ENCODE peak calls at places on chromosomes 11 and 22, in eight cellular contexts. W is mammary epithelial cell, X is RWPE1, L is A549, F is neural progenitor cell, D is adrenal gland, C is lower leg skin, J is activated B cell treated with CpG ODN at 0.5 μM for 24 hours. V is an unnamed sample.

GRCh38 chr11:11279956-11280689 is 72.9 kb downstream of the CSNK2A3 start:
- DNase-seq in W (no peak), X (no peak), L (no peak), F (no peak), D (no peak), C (no peak), J (no peak), V (no peak)

GRCh38 chr11:76206327-76207081 is at the start of gene WNT11:
- DNase-seq in W (peak), X (peak), L (peak), F (peak), D (peak), C (no peak), J (peak), V (no peak)

GRCh38 chr11:2859706-2860037 is 25.9 kb downstream of the CDKN1C start:
- DNase-seq in W (no peak), X (no peak), L (no peak), F (no peak), D (no peak), C (no peak), J (no peak), V (no peak)

GRCh38 chr11:62708423-62709261 is 1.2 kb downstream of the GNG3 start:
- DNase-seq in W (peak), X (no peak), L (no peak), F (no peak), D (peak), C (peak), J (peak), V (peak)

GRCh38 chr11:118870396-118871343 is 13.0 kb upstream of the CXCR5 start:
- DNase-seq in W (no peak), X (no peak), L (no peak), F (peak), D (peak), C (no peak), J (peak), V (no peak)

GRCh38 chr22:39656495-39657490 is 86.2 kb downstream of the CACNA1I start:
- DNase-seq in W (no peak), X (no peak), L (no peak), F (no peak), D (no peak), C (no peak), J (no peak), V (no peak)

GRCh38 chr11:125263268-125263790 is 98.8 kb downstream of the PKNOX2 start:
- DNase-seq in W (peak), X (no peak), L (no peak), F (peak), D (peak), C (peak), J (no peak), V (peak)

GRCh38 chr11:75667831-75668507 is 869 bp downstream of the MAP6 start:
- DNase-seq in W (peak), X (peak), L (peak), F (peak), D (peak), C (no peak), J (peak), V (peak)

GRCh38 chr11:66851698-66852465 is 5.0 kb upstream of the LRFN4 start:
- DNase-seq in W (no peak), X (no peak), L (peak), F (peak), D (peak), C (no peak), J (no peak), V (no peak)

GRCh38 chr22:36215976-36216375 is 14.4 kb upstream of the APOL4 start:
- DNase-seq in W (no peak), X (no peak), L (no peak), F (no peak), D (no peak), C (no peak), J (no peak), V (no peak)

GRCh38 chr11:93049740-93050139 is 80.3 kb downstream of the MTNR1B start:
- DNase-seq in W (no peak), X (no peak), L (no peak), F (no peak), D (no peak), C (no peak), J (no peak), V (no peak)

GRCh38 chr22:19817561-19818263 is 37.0 kb downstream of the GNB1L start:
- DNase-seq in W (no peak), X (no peak), L (no peak), F (no peak), D (no peak), C (no peak), J (no peak), V (peak)

GRCh38 chr11:86814775-86815174 is 14.4 kb downstream of the PRSS23 start:
- DNase-seq in W (no peak), X (no peak), L (no peak), F (no peak), D (no peak), C (no peak), J (no peak), V (no peak)

GRCh38 chr11:128451651-128452470 is 135.5 kb downstream of the ETS1 start:
- DNase-seq in W (peak), X (no peak), L (no peak), F (peak), D (peak), C (no peak), J (no peak), V (no peak)

GRCh38 chr11:117684111-117684510 is 112.9 kb downstream of the DSCAML1 start:
- DNase-seq in W (no peak), X (no peak), L (no peak), F (no peak), D (no peak), C (no peak), J (no peak), V (no peak)

GRCh38 chr11:629237-629583 is 2.2 kb upstream of the SCT start:
- DNase-seq in W (no peak), X (no peak), L (no peak), F (no peak), D (no peak), C (no peak), J (peak), V (no peak)

GRCh38 chr11:1837171-1838076 is 1.4 kb upstream of the TNNI2 start:
- DNase-seq in W (no peak), X (peak), L (peak), F (peak), D (peak), C (no peak), J (peak), V (peak)

GRCh38 chr22:49425356-49425755 is 402.3 kb downstream of the BRD1 start:
- DNase-seq in W (no peak), X (no peak), L (no peak), F (no peak), D (no peak), C (no peak), J (no peak), V (no peak)

GRCh38 chr11:67352546-67353316 is 615 bp downstream of the POLD4 start:
- DNase-seq in W (no peak), X (no peak), L (no peak), F (no peak), D (peak), C (peak), J (no peak), V (no peak)

GRCh38 chr11:87778341-87778740 is 396.9 kb downstream of the RAB38 start:
- DNase-seq in W (peak), X (no peak), L (no peak), F (peak), D (peak), C (no peak), J (no peak), V (no peak)

GRCh38 chr11:3996651-3997050 is 97.9 kb upstream of the RRM1 start:
- DNase-seq in W (no peak), X (no peak), L (no peak), F (no peak), D (no peak), C (no peak), J (no peak), V (no peak)

GRCh38 chr11:73290536-73290935 is 17.5 kb upstream of the ARHGEF17 start:
- DNase-seq in W (no peak), X (no peak), L (no peak), F (no peak), D (no peak), C (no peak), J (no peak), V (no peak)

GRCh38 chr11:62710001-62710345 is 2.5 kb downstream of the GNG3 start:
- DNase-seq in W (no peak), X (no peak), L (no peak), F (no peak), D (peak), C (no peak), J (no peak), V (no peak)

GRCh38 chr11:105903113-105903512 is 118.9 kb downstream of the MSANTD4 start:
- DNase-seq in W (no peak), X (no peak), L (no peak), F (peak), D (no peak), C (no peak), J (no peak), V (no peak)

GRCh38 chr11:87290304-87290922 is 252.7 kb downstream of the TMEM135 start:
- DNase-seq in W (peak), X (peak), L (peak), F (peak), D (no peak), C (no peak), J (no peak), V (no peak)

GRCh38 chr22:20977516-20978170 is 4.5 kb upstream of the LZTR1 start:
- DNase-seq in W (no peak), X (no peak), L (no peak), F (no peak), D (no peak), C (no peak), J (no peak), V (no peak)

GRCh38 chr11:114216804-114217195 is 79.4 kb upstream of the NNMT start:
- DNase-seq in W (no peak), X (no peak), L (no peak), F (no peak), D (no peak), C (no peak), J (no peak), V (no peak)

GRCh38 chr22:26513852-26514251 is 1.6 kb upstream of the TFIP11 start:
- DNase-seq in W (no peak), X (no peak), L (no peak), F (no peak), D (no peak), C (no peak), J (no peak), V (no peak)

GRCh38 chr11:31412946-31413345 is 43.3 kb downstream of the DNAJC24 start:
- DNase-seq in W (peak), X (peak), L (no peak), F (no peak), D (no peak), C (no peak), J (no peak), V (no peak)

GRCh38 chr22:38260760-38261477 is 11.9 kb downstream of the TMEM184B start:
- DNase-seq in W (no peak), X (no peak), L (no peak), F (peak), D (no peak), C (no peak), J (no peak), V (no peak)

GRCh38 chr11:8351223-8351622 is 87.5 kb upstream of the LMO1 start:
- DNase-seq in W (no peak), X (no peak), L (no peak), F (no peak), D (no peak), C (no peak), J (no peak), V (no peak)

GRCh38 chr11:69984457-69985261 is 93.5 kb upstream of the ANO1 start:
- DNase-seq in W (no peak), X (no peak), L (no peak), F (peak), D (no peak), C (no peak), J (no peak), V (no peak)

GRCh38 chr11:125262194-125262824 is 97.8 kb downstream of the PKNOX2 start:
- DNase-seq in W (no peak), X (no peak), L (no peak), F (peak), D (no peak), C (no peak), J (no peak), V (no peak)

GRCh38 chr22:45868586-45869443 is 108.1 kb downstream of the WNT7B start:
- DNase-seq in W (no peak), X (no peak), L (no peak), F (no peak), D (no peak), C (no peak), J (no peak), V (peak)

GRCh38 chr11:131463609-131464008 is 93.2 kb downstream of the NTM start:
- DNase-seq in W (no peak), X (no peak), L (no peak), F (no peak), D (no peak), C (no peak), J (no peak), V (no peak)

GRCh38 chr11:69854719-69855118 is 35.5 kb upstream of the FGF3 start:
- DNase-seq in W (peak), X (peak), L (peak), F (no peak), D (no peak), C (no peak), J (no peak), V (no peak)

GRCh38 chr11:1820463-1821325 is 14.1 kb upstream of the SYT8 start:
- DNase-seq in W (peak), X (peak), L (no peak), F (no peak), D (no peak), C (no peak), J (no peak), V (no peak)

GRCh38 chr11:75627879-75628668 is 40.8 kb downstream of the MAP6 start:
- DNase-seq in W (no peak), X (no peak), L (no peak), F (no peak), D (peak), C (no peak), J (no peak), V (no peak)

GRCh38 chr11:68002575-68002942 is 1.3 kb downstream of the UNC93B1 start:
- DNase-seq in W (no peak), X (no peak), L (no peak), F (no peak), D (no peak), C (no peak), J (no peak), V (no peak)

GRCh38 chr11:66858186-66858938 is 1.5 kb downstream of the LRFN4 start:
- DNase-seq in W (no peak), X (no peak), L (no peak), F (no peak), D (no peak), C (no peak), J (no peak), V (no peak)

DNA sequence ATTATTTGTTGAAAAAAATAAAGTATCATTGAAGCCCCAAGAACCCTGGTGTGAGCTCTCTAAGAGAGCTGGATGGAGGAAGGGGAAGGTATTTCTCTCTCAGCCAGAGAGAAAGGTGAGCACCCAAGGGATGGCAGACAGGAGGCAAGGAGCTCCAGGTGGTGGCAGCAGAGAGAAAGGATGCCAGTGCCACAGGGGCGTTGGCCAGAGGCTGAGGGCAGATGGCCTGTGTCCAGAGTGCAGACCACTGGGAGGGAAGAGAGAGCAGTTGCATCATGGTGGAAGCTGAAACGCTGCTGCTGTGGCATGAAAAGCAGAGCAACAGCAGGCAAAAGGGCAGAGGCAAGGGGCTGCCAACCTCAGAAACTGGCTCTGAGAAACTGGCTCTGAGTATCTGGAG is 8.5 kb downstream of the SPON1 start:
- DNase-seq in W (peak), X (peak), L (peak), F (peak), D (no peak), C (no peak), J (no peak), V (no peak)
- TF ChIP-seq CTCF in W (peak), X (no peak), L (peak), F (peak), D (no peak), C (no peak), J (no peak), V (no peak)

DNA sequence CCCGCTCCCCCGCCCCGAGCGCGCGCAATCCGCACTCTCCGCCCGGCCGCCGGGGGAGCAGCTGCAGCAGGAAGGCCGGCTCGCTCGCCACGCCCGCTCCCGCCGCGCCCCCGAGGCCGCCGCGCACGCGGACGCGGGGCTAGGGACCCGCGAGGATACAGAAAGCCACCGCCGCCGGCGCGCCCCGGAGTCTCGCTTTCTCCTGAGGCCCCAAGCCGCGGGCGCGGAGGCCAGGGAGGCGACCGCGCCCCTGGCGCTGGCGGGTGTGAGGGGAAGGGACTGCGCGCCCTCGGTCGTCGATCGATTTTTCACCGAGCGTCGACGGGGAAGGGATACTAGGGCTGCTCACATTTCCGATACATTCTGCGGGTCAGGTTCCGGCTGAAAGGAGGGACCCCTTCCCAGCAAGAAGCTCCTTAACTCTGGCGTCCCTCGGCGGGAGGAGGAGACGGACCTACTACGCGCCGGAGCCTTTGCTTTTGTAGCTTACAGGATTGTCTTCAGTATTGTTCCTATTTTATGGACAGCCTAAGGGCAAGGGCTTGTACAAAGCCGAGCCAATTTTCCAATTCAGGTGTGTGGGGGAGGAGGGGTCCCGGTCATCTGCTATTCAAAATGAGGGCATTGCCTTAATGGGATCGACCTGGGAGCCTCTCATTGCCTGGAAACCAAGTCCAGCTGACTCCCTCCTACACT is 416 bp upstream of the GAB2 start:
- DNase-seq in W (peak), X (peak), L (peak), F (peak), D (peak), C (peak), J (peak), V (peak)
- TF ChIP-seq CTCF in W (no peak), X (peak), L (no peak), F (peak), D (no peak), C (no peak), J (no peak), V (no peak)

DNA sequence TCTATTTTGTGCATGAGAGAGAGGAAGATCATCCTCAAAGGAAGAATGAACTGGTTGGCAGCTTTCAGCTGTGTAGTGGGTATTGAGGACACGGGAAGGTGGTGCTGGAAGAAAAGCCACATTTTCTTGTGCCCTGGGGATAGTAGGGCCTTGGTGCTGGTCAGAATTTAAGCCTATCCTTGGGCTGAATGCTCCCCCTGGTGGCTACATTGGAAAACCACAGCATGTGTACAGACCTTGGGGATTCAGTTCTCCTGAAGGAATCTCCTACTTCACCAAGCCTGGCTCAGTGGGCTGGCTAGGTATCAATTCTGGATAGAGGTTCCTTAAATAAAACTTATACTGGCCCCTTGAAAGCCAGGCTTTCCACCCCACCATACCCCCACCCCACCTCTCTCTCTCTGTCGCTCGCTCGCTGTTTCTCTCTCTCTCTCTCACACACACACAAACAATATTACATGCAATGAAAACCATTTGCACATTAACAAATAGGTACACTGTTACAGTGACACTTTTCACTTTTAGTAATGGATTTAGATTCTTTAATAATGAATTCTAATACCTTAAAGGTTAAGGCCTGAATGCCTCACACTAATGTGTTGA is 2.8 kb upstream of the OR51M1 start:
- DNase-seq in W (peak), X (peak), L (peak), F (peak), D (peak), C (no peak), J (no peak), V (peak)
- TF ChIP-seq CTCF in W (peak), X (peak), L (peak), F (peak), D (peak), C (no peak), J (no peak), V (peak)

DNA sequence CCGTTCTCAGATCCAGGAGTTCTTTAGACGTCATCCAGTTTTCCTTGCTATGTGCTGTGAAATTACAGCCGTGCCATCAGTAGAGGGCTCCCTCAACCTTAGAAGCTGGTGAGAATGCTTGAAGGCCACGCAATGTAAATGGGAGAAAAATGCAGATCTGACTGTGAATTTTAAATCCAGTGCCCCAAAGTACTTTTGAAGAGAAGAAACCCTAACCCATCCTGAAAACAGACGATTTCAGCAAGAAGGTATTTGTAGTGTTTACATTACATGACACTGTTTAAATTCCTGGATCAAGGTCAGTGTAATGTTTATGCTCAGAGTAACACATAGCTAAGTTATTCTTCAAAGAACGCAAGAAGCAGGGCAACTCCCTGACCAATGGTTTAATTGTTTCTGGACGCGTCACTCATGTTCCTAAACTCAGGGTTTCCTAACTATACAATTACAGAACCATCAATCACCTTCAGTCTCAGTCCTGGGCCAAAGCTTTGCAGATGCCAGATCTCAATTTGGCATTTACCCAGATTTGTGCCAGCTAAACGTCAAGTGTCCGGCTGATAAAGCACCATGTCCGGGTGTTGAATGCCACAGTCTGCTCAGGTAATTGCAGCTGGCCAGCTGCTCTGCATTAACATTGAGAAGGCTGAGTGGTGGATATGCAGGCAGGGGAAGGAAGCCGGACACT is 38.2 kb downstream of the ADAMTS8 start:
- DNase-seq in W (peak), X (peak), L (peak), F (no peak), D (no peak), C (no peak), J (no peak), V (no peak)
- TF ChIP-seq CTCF in W (peak), X (no peak), L (peak), F (peak), D (no peak), C (no peak), J (no peak), V (no peak)

GRCh38 chr22:24170189-24170588 is 11.1 kb upstream of the SUSD2 start:
- DNase-seq in W (no peak), X (no peak), L (no peak), F (peak), D (no peak), C (no peak), J (no peak), V (no peak)
- TF ChIP-seq CTCF in W (no peak), X (no peak), L (no peak), F (no peak), D (no peak), C (no peak), J (no peak), V (no peak)

DNA sequence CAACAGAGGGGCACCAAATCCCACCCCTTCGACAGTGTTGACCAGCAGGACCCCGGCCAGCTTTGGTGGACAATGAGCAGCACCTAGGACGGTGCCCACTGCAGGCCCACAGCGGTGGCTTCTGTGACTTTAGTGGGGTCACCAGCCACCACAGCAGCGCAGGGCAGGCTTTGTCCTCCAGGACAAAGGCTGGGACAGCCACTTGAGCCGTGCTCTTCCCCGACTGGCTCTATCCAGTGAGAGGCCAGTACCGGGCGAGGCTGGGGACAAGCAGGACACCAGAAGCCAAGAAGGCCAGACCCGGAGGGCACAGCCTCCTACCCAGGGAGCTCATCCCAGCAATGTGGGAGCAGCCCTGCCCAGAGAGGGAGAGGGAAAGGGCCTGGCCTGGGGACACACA is 98.7 kb upstream of the RTL6 start:
- DNase-seq in W (no peak), X (no peak), L (no peak), F (peak), D (no peak), C (no peak), J (no peak), V (no peak)
- TF ChIP-seq CTCF in W (no peak), X (no peak), L (no peak), F (no peak), D (no peak), C (no peak), J (no peak), V (no peak)